ENCODE peak calls at places on chromosomes 16 and 17, in ten cellular contexts. One of them, this sample, is unnamed.

GRCh38 chr16:66430214-66430613 is 3.1 kb downstream of the BEAN1 start:
- DNase-seq in AG04450: no peak
- DNase-seq in skeletal muscle cell: no peak
- DNase-seq in NCI-H1092 treated with DMSO at 0.1 percent for 48 hours: no peak
- DNase-seq in A549: no peak
- DNase-seq in fibroblast of pulmonary artery: no peak
- DNase-seq in NCI-H2081: no peak
- DNase-seq in activated T-cell treated with anti-CD3 and anti-CD28 coated beads for 24 hours: no peak
- DNase-seq in NCI-H1105: no peak
- DNase-seq in activated naive CD4-positive, alpha-beta T cell: no peak
- DNase-seq in this sample: no peak

GRCh38 chr17:75602644-75603043 is 15.0 kb downstream of the MYO15B start:
- DNase-seq in AG04450: no peak
- DNase-seq in skeletal muscle cell: no peak
- DNase-seq in NCI-H1092 treated with DMSO at 0.1 percent for 48 hours: no peak
- DNase-seq in NCI-H1105: no peak
- DNase-seq in NCI-H2081: no peak
- DNase-seq in activated naive CD4-positive, alpha-beta T cell: no peak
- DNase-seq in A549: no peak
- DNase-seq in activated T-cell treated with anti-CD3 and anti-CD28 coated beads for 24 hours: no peak
- DNase-seq in fibroblast of pulmonary artery: no peak
- DNase-seq in this sample: no peak

GRCh38 chr16:20675488-20676267 is 21.8 kb downstream of the ACSM1 start:
- DNase-seq in A549: no peak
- DNase-seq in NCI-H1105: peak
- DNase-seq in AG04450: no peak
- DNase-seq in fibroblast of pulmonary artery: peak
- DNase-seq in NCI-H1092 treated with DMSO at 0.1 percent for 48 hours: peak
- DNase-seq in activated naive CD4-positive, alpha-beta T cell: no peak
- DNase-seq in skeletal muscle cell: no peak
- DNase-seq in NCI-H2081: peak
- DNase-seq in activated T-cell treated with anti-CD3 and anti-CD28 coated beads for 24 hours: peak
- DNase-seq in this sample: no peak

GRCh38 chr16:53055603-53056527 is 1.1 kb downstream of the CHD9 start:
- DNase-seq in NCI-H1105: no peak
- DNase-seq in NCI-H1092 treated with DMSO at 0.1 percent for 48 hours: no peak
- DNase-seq in A549: peak
- DNase-seq in AG04450: peak
- DNase-seq in NCI-H2081: no peak
- DNase-seq in activated T-cell treated with anti-CD3 and anti-CD28 coated beads for 24 hours: no peak
- DNase-seq in activated naive CD4-positive, alpha-beta T cell: no peak
- DNase-seq in fibroblast of pulmonary artery: peak
- DNase-seq in skeletal muscle cell: peak
- DNase-seq in this sample: peak

GRCh38 chr17:77808663-77809425 is 149.7 kb upstream of the TNRC6C start:
- DNase-seq in activated T-cell treated with anti-CD3 and anti-CD28 coated beads for 24 hours: no peak
- DNase-seq in A549: no peak
- DNase-seq in fibroblast of pulmonary artery: no peak
- DNase-seq in NCI-H2081: no peak
- DNase-seq in AG04450: no peak
- DNase-seq in NCI-H1105: no peak
- DNase-seq in NCI-H1092 treated with DMSO at 0.1 percent for 48 hours: no peak
- DNase-seq in skeletal muscle cell: no peak
- DNase-seq in activated naive CD4-positive, alpha-beta T cell: no peak
- DNase-seq in this sample: no peak

GRCh38 chr16:82651921-82652601 is 25.3 kb downstream of the CDH13 start:
- DNase-seq in skeletal muscle cell: no peak
- DNase-seq in NCI-H1105: no peak
- DNase-seq in AG04450: no peak
- DNase-seq in activated naive CD4-positive, alpha-beta T cell: no peak
- DNase-seq in NCI-H1092 treated with DMSO at 0.1 percent for 48 hours: no peak
- DNase-seq in NCI-H2081: no peak
- DNase-seq in A549: no peak
- DNase-seq in fibroblast of pulmonary artery: no peak
- DNase-seq in activated T-cell treated with anti-CD3 and anti-CD28 coated beads for 24 hours: no peak
- DNase-seq in this sample: peak

GRCh38 chr17:49557204-49558024 is 18.3 kb upstream of the NXPH3 start:
- DNase-seq in fibroblast of pulmonary artery: peak
- DNase-seq in skeletal muscle cell: no peak
- DNase-seq in NCI-H1105: peak
- DNase-seq in activated naive CD4-positive, alpha-beta T cell: no peak
- DNase-seq in NCI-H2081: peak
- DNase-seq in NCI-H1092 treated with DMSO at 0.1 percent for 48 hours: peak
- DNase-seq in AG04450: no peak
- DNase-seq in activated T-cell treated with anti-CD3 and anti-CD28 coated beads for 24 hours: no peak
- DNase-seq in A549: peak
- DNase-seq in this sample: peak

GRCh38 chr16:70460737-70461261 is 6.4 kb downstream of the FCSK start:
- DNase-seq in NCI-H2081: no peak
- DNase-seq in activated T-cell treated with anti-CD3 and anti-CD28 coated beads for 24 hours: no peak
- DNase-seq in NCI-H1092 treated with DMSO at 0.1 percent for 48 hours: no peak
- DNase-seq in skeletal muscle cell: no peak
- DNase-seq in NCI-H1105: no peak
- DNase-seq in fibroblast of pulmonary artery: peak
- DNase-seq in activated naive CD4-positive, alpha-beta T cell: no peak
- DNase-seq in A549: no peak
- DNase-seq in AG04450: no peak
- DNase-seq in this sample: peak

GRCh38 chr17:80892019-80892855 is 99.4 kb upstream of the CHMP6 start:
- DNase-seq in skeletal muscle cell: peak
- DNase-seq in NCI-H1092 treated with DMSO at 0.1 percent for 48 hours: no peak
- DNase-seq in fibroblast of pulmonary artery: peak
- DNase-seq in AG04450: peak
- DNase-seq in activated T-cell treated with anti-CD3 and anti-CD28 coated beads for 24 hours: peak
- DNase-seq in NCI-H1105: no peak
- DNase-seq in A549: peak
- DNase-seq in activated naive CD4-positive, alpha-beta T cell: peak
- DNase-seq in NCI-H2081: no peak
- DNase-seq in this sample: peak

GRCh38 chr16:67663151-67663876 is 2.6 kb downstream of the PARD6A start:
- DNase-seq in NCI-H2081: peak
- DNase-seq in AG04450: no peak
- DNase-seq in A549: peak
- DNase-seq in NCI-H1105: no peak
- DNase-seq in skeletal muscle cell: no peak
- DNase-seq in NCI-H1092 treated with DMSO at 0.1 percent for 48 hours: no peak
- DNase-seq in activated T-cell treated with anti-CD3 and anti-CD28 coated beads for 24 hours: no peak
- DNase-seq in activated naive CD4-positive, alpha-beta T cell: no peak
- DNase-seq in fibroblast of pulmonary artery: no peak
- DNase-seq in this sample: peak

GRCh38 chr16:29700253-29700987 is 21.4 kb downstream of the QPRT start:
- DNase-seq in NCI-H1092 treated with DMSO at 0.1 percent for 48 hours: peak
- DNase-seq in skeletal muscle cell: peak
- DNase-seq in fibroblast of pulmonary artery: peak
- DNase-seq in A549: peak
- DNase-seq in AG04450: peak
- DNase-seq in NCI-H1105: peak
- DNase-seq in NCI-H2081: peak
- DNase-seq in activated T-cell treated with anti-CD3 and anti-CD28 coated beads for 24 hours: peak
- DNase-seq in activated naive CD4-positive, alpha-beta T cell: peak
- DNase-seq in this sample: peak

GRCh38 chr16:59327894-59328293 is 593.8 kb upstream of the GOT2 start:
- DNase-seq in AG04450: no peak
- DNase-seq in NCI-H2081: no peak
- DNase-seq in activated T-cell treated with anti-CD3 and anti-CD28 coated beads for 24 hours: no peak
- DNase-seq in activated naive CD4-positive, alpha-beta T cell: no peak
- DNase-seq in NCI-H1092 treated with DMSO at 0.1 percent for 48 hours: no peak
- DNase-seq in NCI-H1105: no peak
- DNase-seq in fibroblast of pulmonary artery: no peak
- DNase-seq in A549: no peak
- DNase-seq in skeletal muscle cell: no peak
- DNase-seq in this sample: no peak

GRCh38 chr17:81665205-81666091 is 957 bp downstream of the OXLD1 start:
- DNase-seq in activated naive CD4-positive, alpha-beta T cell: peak
- DNase-seq in activated T-cell treated with anti-CD3 and anti-CD28 coated beads for 24 hours: peak
- DNase-seq in A549: peak
- DNase-seq in NCI-H2081: peak
- DNase-seq in fibroblast of pulmonary artery: peak
- DNase-seq in skeletal muscle cell: no peak
- DNase-seq in AG04450: no peak
- DNase-seq in NCI-H1092 treated with DMSO at 0.1 percent for 48 hours: peak
- DNase-seq in NCI-H1105: no peak
- DNase-seq in this sample: no peak

GRCh38 chr17:15293558-15293957 is 28.4 kb upstream of the PMP22 start:
- DNase-seq in NCI-H1092 treated with DMSO at 0.1 percent for 48 hours: no peak
- DNase-seq in activated naive CD4-positive, alpha-beta T cell: no peak
- DNase-seq in NCI-H2081: no peak
- DNase-seq in skeletal muscle cell: no peak
- DNase-seq in A549: no peak
- DNase-seq in NCI-H1105: no peak
- DNase-seq in fibroblast of pulmonary artery: no peak
- DNase-seq in activated T-cell treated with anti-CD3 and anti-CD28 coated beads for 24 hours: no peak
- DNase-seq in AG04450: no peak
- DNase-seq in this sample: no peak

GRCh38 chr16:86405319-86405718 is 105.0 kb upstream of the FOXF1 start:
- DNase-seq in activated naive CD4-positive, alpha-beta T cell: no peak
- DNase-seq in activated T-cell treated with anti-CD3 and anti-CD28 coated beads for 24 hours: no peak
- DNase-seq in A549: no peak
- DNase-seq in fibroblast of pulmonary artery: no peak
- DNase-seq in NCI-H1105: no peak
- DNase-seq in skeletal muscle cell: no peak
- DNase-seq in NCI-H2081: no peak
- DNase-seq in NCI-H1092 treated with DMSO at 0.1 percent for 48 hours: no peak
- DNase-seq in AG04450: no peak
- DNase-seq in this sample: peak

GRCh38 chr17:76546556-76547182 is 6.8 kb downstream of the PRCD start:
- DNase-seq in activated naive CD4-positive, alpha-beta T cell: no peak
- DNase-seq in AG04450: peak
- DNase-seq in NCI-H1092 treated with DMSO at 0.1 percent for 48 hours: no peak
- DNase-seq in A549: no peak
- DNase-seq in skeletal muscle cell: peak
- DNase-seq in activated T-cell treated with anti-CD3 and anti-CD28 coated beads for 24 hours: no peak
- DNase-seq in fibroblast of pulmonary artery: peak
- DNase-seq in NCI-H2081: no peak
- DNase-seq in NCI-H1105: no peak
- DNase-seq in this sample: peak

GRCh38 chr17:66275651-66276050 is 26.8 kb upstream of the PRKCA start:
- DNase-seq in AG04450: peak
- DNase-seq in NCI-H1105: no peak
- DNase-seq in A549: peak
- DNase-seq in fibroblast of pulmonary artery: peak
- DNase-seq in activated T-cell treated with anti-CD3 and anti-CD28 coated beads for 24 hours: peak
- DNase-seq in NCI-H1092 treated with DMSO at 0.1 percent for 48 hours: no peak
- DNase-seq in activated naive CD4-positive, alpha-beta T cell: no peak
- DNase-seq in NCI-H2081: no peak
- DNase-seq in skeletal muscle cell: peak
- DNase-seq in this sample: peak

GRCh38 chr17:77366206-77366557 is 225.4 kb downstream of the SEC14L1 start:
- DNase-seq in activated T-cell treated with anti-CD3 and anti-CD28 coated beads for 24 hours: no peak
- DNase-seq in AG04450: no peak
- DNase-seq in activated naive CD4-positive, alpha-beta T cell: no peak
- DNase-seq in skeletal muscle cell: no peak
- DNase-seq in A549: no peak
- DNase-seq in NCI-H1105: no peak
- DNase-seq in NCI-H2081: peak
- DNase-seq in fibroblast of pulmonary artery: no peak
- DNase-seq in NCI-H1092 treated with DMSO at 0.1 percent for 48 hours: peak
- DNase-seq in this sample: no peak

GRCh38 chr16:2152695-2153506 is 2.7 kb upstream of the TRAF7 start:
- DNase-seq in fibroblast of pulmonary artery: no peak
- DNase-seq in activated naive CD4-positive, alpha-beta T cell: no peak
- DNase-seq in AG04450: no peak
- DNase-seq in A549: peak
- DNase-seq in NCI-H1105: no peak
- DNase-seq in activated T-cell treated with anti-CD3 and anti-CD28 coated beads for 24 hours: no peak
- DNase-seq in NCI-H2081: peak
- DNase-seq in NCI-H1092 treated with DMSO at 0.1 percent for 48 hours: no peak
- DNase-seq in skeletal muscle cell: no peak
- DNase-seq in this sample: no peak

GRCh38 chr16:75660726-75661302 is 13.2 kb downstream of the TERF2IP start:
- DNase-seq in A549: no peak
- DNase-seq in fibroblast of pulmonary artery: peak
- DNase-seq in NCI-H2081: no peak
- DNase-seq in skeletal muscle cell: no peak
- DNase-seq in activated naive CD4-positive, alpha-beta T cell: no peak
- DNase-seq in NCI-H1105: no peak
- DNase-seq in activated T-cell treated with anti-CD3 and anti-CD28 coated beads for 24 hours: no peak
- DNase-seq in NCI-H1092 treated with DMSO at 0.1 percent for 48 hours: no peak
- DNase-seq in AG04450: no peak
- DNase-seq in this sample: no peak

GRCh38 chr16:25009822-25010221 is 5.3 kb downstream of the ARHGAP17 start:
- DNase-seq in AG04450: no peak
- DNase-seq in activated T-cell treated with anti-CD3 and anti-CD28 coated beads for 24 hours: no peak
- DNase-seq in NCI-H1092 treated with DMSO at 0.1 percent for 48 hours: no peak
- DNase-seq in activated naive CD4-positive, alpha-beta T cell: no peak
- DNase-seq in fibroblast of pulmonary artery: peak
- DNase-seq in NCI-H2081: no peak
- DNase-seq in NCI-H1105: no peak
- DNase-seq in A549: no peak
- DNase-seq in skeletal muscle cell: no peak
- DNase-seq in this sample: peak

GRCh38 chr17:74185786-74186185 is 17.7 kb upstream of the RPL38 start:
- DNase-seq in NCI-H1105: no peak
- DNase-seq in skeletal muscle cell: no peak
- DNase-seq in AG04450: no peak
- DNase-seq in activated naive CD4-positive, alpha-beta T cell: no peak
- DNase-seq in activated T-cell treated with anti-CD3 and anti-CD28 coated beads for 24 hours: no peak
- DNase-seq in A549: no peak
- DNase-seq in fibroblast of pulmonary artery: no peak
- DNase-seq in NCI-H2081: peak
- DNase-seq in NCI-H1092 treated with DMSO at 0.1 percent for 48 hours: peak
- DNase-seq in this sample: no peak

GRCh38 chr17:30254150-30254549 is 18.7 kb upstream of the SLC6A4 start:
- DNase-seq in activated naive CD4-positive, alpha-beta T cell: no peak
- DNase-seq in NCI-H2081: no peak
- DNase-seq in NCI-H1105: no peak
- DNase-seq in A549: no peak
- DNase-seq in activated T-cell treated with anti-CD3 and anti-CD28 coated beads for 24 hours: no peak
- DNase-seq in AG04450: no peak
- DNase-seq in NCI-H1092 treated with DMSO at 0.1 percent for 48 hours: no peak
- DNase-seq in skeletal muscle cell: no peak
- DNase-seq in fibroblast of pulmonary artery: no peak
- DNase-seq in this sample: no peak

GRCh38 chr16:83538707-83539106 is 269.1 kb upstream of the HSBP1 start:
- DNase-seq in fibroblast of pulmonary artery: no peak
- DNase-seq in A549: no peak
- DNase-seq in NCI-H1105: no peak
- DNase-seq in activated naive CD4-positive, alpha-beta T cell: no peak
- DNase-seq in NCI-H1092 treated with DMSO at 0.1 percent for 48 hours: no peak
- DNase-seq in activated T-cell treated with anti-CD3 and anti-CD28 coated beads for 24 hours: no peak
- DNase-seq in AG04450: no peak
- DNase-seq in NCI-H2081: no peak
- DNase-seq in skeletal muscle cell: no peak
- DNase-seq in this sample: no peak

GRCh38 chr16:1457489-1458245 is 13.3 kb upstream of the CCDC154 start:
- DNase-seq in fibroblast of pulmonary artery: no peak
- DNase-seq in A549: no peak
- DNase-seq in NCI-H1092 treated with DMSO at 0.1 percent for 48 hours: no peak
- DNase-seq in activated naive CD4-positive, alpha-beta T cell: no peak
- DNase-seq in skeletal muscle cell: no peak
- DNase-seq in NCI-H1105: no peak
- DNase-seq in activated T-cell treated with anti-CD3 and anti-CD28 coated beads for 24 hours: no peak
- DNase-seq in AG04450: no peak
- DNase-seq in NCI-H2081: no peak
- DNase-seq in this sample: no peak

GRCh38 chr17:5181509-5182305 is 10.0 kb downstream of the ZNF594 start:
- DNase-seq in NCI-H1092 treated with DMSO at 0.1 percent for 48 hours: no peak
- DNase-seq in NCI-H2081: no peak
- DNase-seq in A549: no peak
- DNase-seq in NCI-H1105: no peak
- DNase-seq in fibroblast of pulmonary artery: no peak
- DNase-seq in AG04450: no peak
- DNase-seq in activated naive CD4-positive, alpha-beta T cell: no peak
- DNase-seq in skeletal muscle cell: no peak
- DNase-seq in activated T-cell treated with anti-CD3 and anti-CD28 coated beads for 24 hours: no peak
- DNase-seq in this sample: no peak

GRCh38 chr17:8412089-8412488 is 14.5 kb upstream of the RNF222 start:
- DNase-seq in activated T-cell treated with anti-CD3 and anti-CD28 coated beads for 24 hours: no peak
- DNase-seq in fibroblast of pulmonary artery: no peak
- DNase-seq in A549: no peak
- DNase-seq in activated naive CD4-positive, alpha-beta T cell: no peak
- DNase-seq in AG04450: no peak
- DNase-seq in NCI-H2081: no peak
- DNase-seq in NCI-H1105: no peak
- DNase-seq in skeletal muscle cell: no peak
- DNase-seq in NCI-H1092 treated with DMSO at 0.1 percent for 48 hours: no peak
- DNase-seq in this sample: peak

GRCh38 chr17:48627625-48628510 is 1.7 kb upstream of the HOXB9 start:
- DNase-seq in activated T-cell treated with anti-CD3 and anti-CD28 coated beads for 24 hours: no peak
- DNase-seq in A549: no peak
- DNase-seq in fibroblast of pulmonary artery: no peak
- DNase-seq in NCI-H1092 treated with DMSO at 0.1 percent for 48 hours: no peak
- DNase-seq in AG04450: no peak
- DNase-seq in activated naive CD4-positive, alpha-beta T cell: no peak
- DNase-seq in skeletal muscle cell: no peak
- DNase-seq in NCI-H1105: no peak
- DNase-seq in NCI-H2081: no peak
- DNase-seq in this sample: no peak